ENCODE peak calls at places on chromosome 4, in ten cellular contexts. One of them, this sample, is unnamed.

GRCh38 chr4:151324124-151324448 is 1.3 kb downstream of the SH3D19 start:
- DNase-seq in left cardiac atrium: no peak
- DNase-seq in GM19239: no peak
- DNase-seq in lower leg skin: no peak
- DNase-seq in T-helper 17 cell: no peak
- DNase-seq in HFF-Myc: no peak
- DNase-seq in activated T-helper 9 cell treated with anti-CD3 and anti-CD28 coated beads, Interleukin-2, amount 50 U/mL, for 16 hours: no peak
- DNase-seq in NCI-H1092 treated with DMSO at 0.1 percent for 48 hours: no peak
- DNase-seq in caudate nucleus: no peak
- DNase-seq in NCI-H460: no peak
- DNase-seq in this sample: no peak

GRCh38 chr4:55078987-55079386 is 46.4 kb downstream of the KDR start:
- DNase-seq in left cardiac atrium: peak
- DNase-seq in GM19239: no peak
- DNase-seq in lower leg skin: peak
- DNase-seq in T-helper 17 cell: no peak
- DNase-seq in HFF-Myc: no peak
- DNase-seq in activated T-helper 9 cell treated with anti-CD3 and anti-CD28 coated beads, Interleukin-2, amount 50 U/mL, for 16 hours: no peak
- DNase-seq in NCI-H1092 treated with DMSO at 0.1 percent for 48 hours: no peak
- DNase-seq in caudate nucleus: no peak
- DNase-seq in NCI-H460: no peak
- DNase-seq in this sample: no peak

GRCh38 chr4:151266542-151266941 is 10.4 kb upstream of the PRSS48 start:
- DNase-seq in left cardiac atrium: no peak
- DNase-seq in GM19239: no peak
- DNase-seq in lower leg skin: no peak
- DNase-seq in T-helper 17 cell: no peak
- DNase-seq in HFF-Myc: no peak
- DNase-seq in activated T-helper 9 cell treated with anti-CD3 and anti-CD28 coated beads, Interleukin-2, amount 50 U/mL, for 16 hours: no peak
- DNase-seq in NCI-H1092 treated with DMSO at 0.1 percent for 48 hours: no peak
- DNase-seq in caudate nucleus: no peak
- DNase-seq in NCI-H460: no peak
- DNase-seq in this sample: no peak

GRCh38 chr4:20408596-20408995 is 156.9 kb downstream of the SLIT2 start:
- DNase-seq in left cardiac atrium: no peak
- DNase-seq in GM19239: no peak
- DNase-seq in lower leg skin: no peak
- DNase-seq in T-helper 17 cell: no peak
- DNase-seq in HFF-Myc: no peak
- DNase-seq in activated T-helper 9 cell treated with anti-CD3 and anti-CD28 coated beads, Interleukin-2, amount 50 U/mL, for 16 hours: no peak
- DNase-seq in NCI-H1092 treated with DMSO at 0.1 percent for 48 hours: no peak
- DNase-seq in caudate nucleus: no peak
- DNase-seq in NCI-H460: no peak
- DNase-seq in this sample: no peak

GRCh38 chr4:33625762-33626161 is 2618.6 kb downstream of the ARAP2 start:
- DNase-seq in left cardiac atrium: no peak
- DNase-seq in GM19239: no peak
- DNase-seq in lower leg skin: no peak
- DNase-seq in T-helper 17 cell: no peak
- DNase-seq in HFF-Myc: no peak
- DNase-seq in activated T-helper 9 cell treated with anti-CD3 and anti-CD28 coated beads, Interleukin-2, amount 50 U/mL, for 16 hours: no peak
- DNase-seq in NCI-H1092 treated with DMSO at 0.1 percent for 48 hours: no peak
- DNase-seq in caudate nucleus: no peak
- DNase-seq in NCI-H460: no peak
- DNase-seq in this sample: no peak

GRCh38 chr4:127210877-127211276 is 421.9 kb upstream of the INTU start:
- DNase-seq in left cardiac atrium: no peak
- DNase-seq in GM19239: no peak
- DNase-seq in lower leg skin: no peak
- DNase-seq in T-helper 17 cell: no peak
- DNase-seq in HFF-Myc: no peak
- DNase-seq in activated T-helper 9 cell treated with anti-CD3 and anti-CD28 coated beads, Interleukin-2, amount 50 U/mL, for 16 hours: no peak
- DNase-seq in NCI-H1092 treated with DMSO at 0.1 percent for 48 hours: no peak
- DNase-seq in caudate nucleus: no peak
- DNase-seq in NCI-H460: no peak
- DNase-seq in this sample: no peak

GRCh38 chr4:10962246-10962645 is 277.7 kb upstream of the CLNK start:
- DNase-seq in left cardiac atrium: no peak
- DNase-seq in GM19239: no peak
- DNase-seq in lower leg skin: no peak
- DNase-seq in T-helper 17 cell: no peak
- DNase-seq in HFF-Myc: no peak
- DNase-seq in activated T-helper 9 cell treated with anti-CD3 and anti-CD28 coated beads, Interleukin-2, amount 50 U/mL, for 16 hours: no peak
- DNase-seq in NCI-H1092 treated with DMSO at 0.1 percent for 48 hours: no peak
- DNase-seq in caudate nucleus: no peak
- DNase-seq in NCI-H460: no peak
- DNase-seq in this sample: no peak

GRCh38 chr4:173333658-173334084 is 487 bp downstream of the HMGB2 start:
- DNase-seq in left cardiac atrium: peak
- DNase-seq in GM19239: no peak
- DNase-seq in lower leg skin: peak
- DNase-seq in T-helper 17 cell: peak
- DNase-seq in HFF-Myc: no peak
- DNase-seq in activated T-helper 9 cell treated with anti-CD3 and anti-CD28 coated beads, Interleukin-2, amount 50 U/mL, for 16 hours: peak
- DNase-seq in NCI-H1092 treated with DMSO at 0.1 percent for 48 hours: peak
- DNase-seq in caudate nucleus: peak
- DNase-seq in NCI-H460: no peak
- DNase-seq in this sample: no peak

GRCh38 chr4:31054295-31054694 is 334.1 kb downstream of the PCDH7 start:
- DNase-seq in left cardiac atrium: no peak
- DNase-seq in GM19239: no peak
- DNase-seq in lower leg skin: no peak
- DNase-seq in T-helper 17 cell: no peak
- DNase-seq in HFF-Myc: no peak
- DNase-seq in activated T-helper 9 cell treated with anti-CD3 and anti-CD28 coated beads, Interleukin-2, amount 50 U/mL, for 16 hours: no peak
- DNase-seq in NCI-H1092 treated with DMSO at 0.1 percent for 48 hours: no peak
- DNase-seq in caudate nucleus: no peak
- DNase-seq in NCI-H460: no peak
- DNase-seq in this sample: no peak